ENCODE peak calls at places on chromosome 1, in seven cellular contexts. C is activated T-cell treated with anti-CD3 and anti-CD28 coated beads for 1 hour, R is T-helper 1 cell, D is amniotic stem cell, B is midbrain, J is AG08396, K is HCT116. M is an unnamed sample.

GRCh38 chr1:18989956-18990355 is 33.5 kb upstream of the IFFO2 start:
- DNase-seq in C (no peak), R (no peak), D (no peak), B (no peak), J (no peak), K (no peak), M (no peak)

GRCh38 chr1:237390798-237391197 is 348.8 kb downstream of the RYR2 start:
- DNase-seq in C (no peak), R (no peak), D (no peak), B (no peak), J (no peak), K (no peak), M (no peak)

GRCh38 chr1:39957299-39958020 is 2.5 kb downstream of the MFSD2A start:
- DNase-seq in C (no peak), R (no peak), D (no peak), B (no peak), J (no peak), K (no peak), M (no peak)

GRCh38 chr1:59384443-59384842 is 87.5 kb downstream of the FGGY start:
- DNase-seq in C (no peak), R (no peak), D (no peak), B (no peak), J (no peak), K (no peak), M (no peak)

GRCh38 chr1:41650176-41650519 is 165.7 kb upstream of the EDN2 start:
- DNase-seq in C (no peak), R (no peak), D (no peak), B (peak), J (no peak), K (no peak), M (no peak)

GRCh38 chr1:33244143-33244808 is 12.0 kb upstream of the ZNF362 start:
- DNase-seq in C (no peak), R (no peak), D (no peak), B (no peak), J (no peak), K (no peak), M (no peak)

GRCh38 chr1:115233598-115233997 is 104.5 kb downstream of the NGF start:
- DNase-seq in C (no peak), R (no peak), D (no peak), B (no peak), J (no peak), K (no peak), M (no peak)

GRCh38 chr1:53942149-53942957 is 3.1 kb downstream of the IFT25 start:
- DNase-seq in C (no peak), R (no peak), D (no peak), B (no peak), J (no peak), K (no peak), M (no peak)

GRCh38 chr1:203744008-203744972 is 20.7 kb upstream of the LAX1 start:
- DNase-seq in C (no peak), R (peak), D (no peak), B (peak), J (peak), K (no peak), M (peak)

GRCh38 chr1:183417691-183418491 is at the start of gene NMNAT2:
- DNase-seq in C (no peak), R (no peak), D (no peak), B (peak), J (peak), K (no peak), M (no peak)

GRCh38 chr1:76865696-76866291 is 1.5 kb upstream of the ST6GALNAC5 start:
- DNase-seq in C (no peak), R (no peak), D (no peak), B (no peak), J (no peak), K (no peak), M (no peak)

GRCh38 chr1:39305555-39305954 is 101.1 kb downstream of the MACF1 start:
- DNase-seq in C (no peak), R (no peak), D (no peak), B (no peak), J (no peak), K (no peak), M (no peak)